ENCODE peak calls at places on chromosomes 2 and 18, in ten cellular contexts. V is hippocampal formation; S is central memory CD4-positive, alpha-beta T cell; K is GM20000; M is mesothelial cell of epicardium; W is stimulated activated CD4-positive, alpha-beta T cell treated with anti-CD3 and anti-CD28 coated beads, Interleukin-12 subunit alpha, Interleukin-12 subunit beta, amount 100 ng/mL, for 24 hours; D is astrocyte of the spinal cord; P is esophagus squamous epithelium; X is ACHN; Z is T-helper 9 cell. Q is an unnamed sample.

GRCh38 chr2:30356061-30356460 is 91.0 kb upstream of the LCLAT1 start:
- DNase-seq in V (no peak), S (no peak), K (no peak), M (no peak), W (no peak), D (no peak), P (no peak), X (no peak), Z (no peak), Q (no peak)

GRCh38 chr2:205216092-205216491 is 466.2 kb upstream of the NRP2 start:
- DNase-seq in V (no peak), S (no peak), K (no peak), M (no peak), W (no peak), D (no peak), P (no peak), X (no peak), Z (no peak), Q (no peak)

GRCh38 chr2:16773080-16773713 is 107.6 kb upstream of the CYRIA start:
- DNase-seq in V (peak), S (no peak), K (peak), M (peak), W (no peak), D (peak), P (no peak), X (peak), Z (no peak), Q (peak)

GRCh38 chr18:80050797-80051196 is 16.6 kb downstream of the RBFA start:
- DNase-seq in V (no peak), S (no peak), K (no peak), M (no peak), W (no peak), D (no peak), P (no peak), X (no peak), Z (no peak), Q (no peak)

GRCh38 chr18:67367540-67367939 is 149.0 kb downstream of the DSEL start:
- DNase-seq in V (no peak), S (no peak), K (no peak), M (no peak), W (no peak), D (no peak), P (no peak), X (no peak), Z (no peak), Q (no peak)

GRCh38 chr2:108029912-108030311 is 43.6 kb downstream of the SLC5A7 start:
- DNase-seq in V (no peak), S (no peak), K (no peak), M (no peak), W (no peak), D (no peak), P (no peak), X (no peak), Z (no peak), Q (no peak)

GRCh38 chr18:23137093-23137640 is 1.9 kb downstream of the CABLES1 start:
- DNase-seq in V (no peak), S (no peak), K (peak), M (no peak), W (no peak), D (no peak), P (no peak), X (peak), Z (no peak), Q (no peak)

GRCh38 chr18:79856119-79857080 is 58.7 kb downstream of the KCNG2 start:
- DNase-seq in V (no peak), S (no peak), K (peak), M (no peak), W (no peak), D (no peak), P (no peak), X (no peak), Z (no peak), Q (peak)

GRCh38 chr2:99512081-99512480 is 22.3 kb upstream of the REV1 start:
- DNase-seq in V (no peak), S (no peak), K (no peak), M (no peak), W (no peak), D (no peak), P (no peak), X (no peak), Z (no peak), Q (no peak)

GRCh38 chr2:241223211-241224067 is 35.0 kb downstream of the ANO7 start:
- DNase-seq in V (no peak), S (no peak), K (no peak), M (no peak), W (no peak), D (no peak), P (no peak), X (no peak), Z (no peak), Q (no peak)

GRCh38 chr2:75340560-75340959 is 141.2 kb upstream of the TACR1 start:
- DNase-seq in V (no peak), S (no peak), K (no peak), M (no peak), W (no peak), D (no peak), P (no peak), X (no peak), Z (no peak), Q (no peak)

GRCh38 chr18:61628085-61628484 is 264.7 kb downstream of the RNF152 start:
- DNase-seq in V (no peak), S (no peak), K (no peak), M (no peak), W (no peak), D (no peak), P (no peak), X (no peak), Z (no peak), Q (no peak)

GRCh38 chr2:239824051-239824694 is 201.0 kb downstream of the NDUFA10 start:
- DNase-seq in V (no peak), S (no peak), K (no peak), M (peak), W (no peak), D (no peak), P (no peak), X (peak), Z (no peak), Q (no peak)

GRCh38 chr2:191374366-191374765 is 129.2 kb downstream of the MYO1B start:
- DNase-seq in V (no peak), S (no peak), K (no peak), M (no peak), W (no peak), D (no peak), P (no peak), X (no peak), Z (no peak), Q (no peak)

GRCh38 chr18:33987206-33987605 is 237.5 kb downstream of the NOL4 start:
- DNase-seq in V (no peak), S (no peak), K (no peak), M (no peak), W (no peak), D (no peak), P (no peak), X (no peak), Z (no peak), Q (no peak)

GRCh38 chr2:136225950-136226835 is 108.2 kb upstream of the CXCR4 start:
- DNase-seq in V (no peak), S (peak), K (peak), M (no peak), W (no peak), D (no peak), P (no peak), X (no peak), Z (peak), Q (peak)

GRCh38 chr2:96342085-96342484 is 6.5 kb downstream of the NCAPH start:
- DNase-seq in V (no peak), S (peak), K (no peak), M (no peak), W (no peak), D (peak), P (no peak), X (peak), Z (peak), Q (no peak)

GRCh38 chr2:126811101-126811500 is 87.6 kb upstream of the TEX51 start:
- DNase-seq in V (no peak), S (no peak), K (no peak), M (no peak), W (no peak), D (no peak), P (no peak), X (no peak), Z (no peak), Q (no peak)

GRCh38 chr2:77552956-77553355 is 30.8 kb upstream of the LRRTM4 start:
- DNase-seq in V (no peak), S (no peak), K (no peak), M (no peak), W (no peak), D (peak), P (no peak), X (peak), Z (no peak), Q (no peak)

GRCh38 chr2:86806059-86806857 is 15.5 kb upstream of the CD8A start:
- DNase-seq in V (no peak), S (no peak), K (no peak), M (no peak), W (no peak), D (no peak), P (no peak), X (no peak), Z (no peak), Q (no peak)

GRCh38 chr2:150228936-150229335 is 258.5 kb downstream of the RND3 start:
- DNase-seq in V (no peak), S (no peak), K (no peak), M (no peak), W (no peak), D (no peak), P (no peak), X (no peak), Z (no peak), Q (no peak)

GRCh38 chr2:44778221-44778654 is 163.3 kb upstream of the SIX3 start:
- DNase-seq in V (no peak), S (no peak), K (no peak), M (no peak), W (no peak), D (no peak), P (no peak), X (no peak), Z (no peak), Q (no peak)

GRCh38 chr2:144183744-144184143 is 336.2 kb downstream of the ZEB2 start:
- DNase-seq in V (no peak), S (peak), K (peak), M (no peak), W (peak), D (no peak), P (no peak), X (no peak), Z (peak), Q (peak)

GRCh38 chr2:10541081-10541480 is 93.0 kb upstream of the ODC1 start:
- DNase-seq in V (no peak), S (no peak), K (no peak), M (no peak), W (no peak), D (peak), P (no peak), X (no peak), Z (no peak), Q (no peak)

GRCh38 chr2:95274291-95275150 is at the start of gene PROM2:
- DNase-seq in V (no peak), S (no peak), K (no peak), M (peak), W (no peak), D (no peak), P (no peak), X (no peak), Z (no peak), Q (no peak)

GRCh38 chr2:130891968-130892367 is 55.3 kb downstream of the ARHGEF4 start:
- DNase-seq in V (no peak), S (no peak), K (no peak), M (no peak), W (no peak), D (no peak), P (no peak), X (no peak), Z (no peak), Q (no peak)

GRCh38 chr18:74528478-74528877 is 5.8 kb upstream of the CNDP1 start:
- DNase-seq in V (no peak), S (no peak), K (no peak), M (no peak), W (no peak), D (no peak), P (no peak), X (no peak), Z (no peak), Q (no peak)

GRCh38 chr2:179592167-179592936 is 269.1 kb downstream of the ZNF385B start:
- DNase-seq in V (no peak), S (no peak), K (no peak), M (no peak), W (no peak), D (peak), P (no peak), X (no peak), Z (no peak), Q (no peak)

GRCh38 chr2:45755585-45756330 is 104.3 kb downstream of the PRKCE start:
- DNase-seq in V (no peak), S (no peak), K (no peak), M (no peak), W (no peak), D (peak), P (no peak), X (no peak), Z (no peak), Q (no peak)

GRCh38 chr2:184890311-184890710 is 292.0 kb downstream of the ZNF804A start:
- DNase-seq in V (no peak), S (no peak), K (peak), M (no peak), W (no peak), D (peak), P (no peak), X (peak), Z (no peak), Q (no peak)

Q was measured in memory B cell.